ENCODE peak calls at places on chromosomes 2 and 18, in seven cellular contexts. M, N, J, D, S, Z and H are unnamed samples.

GRCh38 chr2:54444503-54444902 is 11.6 kb upstream of the SPTBN1 start:
- DNase-seq in J (no peak), S (no peak), Z (no peak), N (no peak), M (no peak), D (no peak), H (no peak)

GRCh38 chr2:217926801-217927200 is 76.0 kb downstream of the TNS1 start:
- DNase-seq in N (no peak), M (no peak), J (no peak), Z (no peak), S (no peak), D (no peak), H (no peak)

GRCh38 chr2:62884086-62884485 is 166.5 kb upstream of the OTX1 start:
- DNase-seq in Z (no peak), M (no peak), S (no peak), J (no peak), D (no peak), N (no peak), H (no peak)

GRCh38 chr2:40450066-40450841 is 1.6 kb downstream of the SLC8A1 start:
- DNase-seq in M (no peak), J (no peak), S (no peak), D (no peak), Z (no peak), N (no peak), H (no peak)

GRCh38 chr2:79887747-79888374 is 375.0 kb downstream of the CTNNA2 start:
- DNase-seq in N (peak), S (peak), Z (peak), M (peak), D (no peak), J (peak), H (peak)

GRCh38 chr2:25453199-25453903 is 111.6 kb upstream of the DNMT3A start:
- DNase-seq in D (no peak), S (no peak), J (no peak), M (no peak), Z (peak), N (no peak), H (no peak)

GRCh38 chr2:105544591-105545377 is 145.9 kb upstream of the FHL2 start:
- DNase-seq in N (no peak), D (peak), M (no peak), S (no peak), Z (no peak), J (no peak), H (no peak)

GRCh38 chr18:2495381-2495780 is 75.9 kb downstream of the METTL4 start:
- DNase-seq in M (no peak), D (no peak), S (no peak), N (no peak), J (no peak), Z (no peak), H (no peak)

GRCh38 chr2:99940963-99941362 is 201.4 kb downstream of the AFF3 start:
- DNase-seq in D (no peak), M (no peak), S (no peak), J (no peak), Z (no peak), N (no peak), H (no peak)

GRCh38 chr2:32902174-32902573 is 44.6 kb upstream of the LTBP1 start:
- DNase-seq in M (no peak), N (no peak), J (no peak), Z (no peak), S (no peak), D (no peak), H (no peak)

GRCh38 chr2:188974184-188974583 is at the start of gene COL3A1:
- DNase-seq in N (no peak), Z (no peak), M (no peak), S (no peak), J (no peak), D (no peak), H (no peak)

GRCh38 chr2:230931556-230932231 is 6.7 kb upstream of the GPR55 start:
- DNase-seq in D (no peak), S (no peak), M (no peak), N (no peak), J (no peak), Z (no peak), H (no peak)

GRCh38 chr2:96702098-96702785 is 37.6 kb downstream of the LMAN2L start:
- DNase-seq in J (no peak), M (no peak), Z (no peak), S (no peak), D (no peak), N (no peak), H (no peak)

GRCh38 chr18:13268035-13268700 is 49.6 kb downstream of the LDLRAD4 start:
- DNase-seq in J (no peak), Z (no peak), M (peak), S (no peak), N (no peak), D (no peak), H (no peak)

GRCh38 chr2:144512421-144513272 is 7.3 kb downstream of the ZEB2 start:
- DNase-seq in M (no peak), J (no peak), S (no peak), Z (no peak), D (no peak), N (no peak), H (no peak)

GRCh38 chr2:58984731-58985130 is 743.6 kb upstream of the FANCL start:
- DNase-seq in Z (peak), S (no peak), M (no peak), D (no peak), J (no peak), N (no peak), H (no peak)

GRCh38 chr2:17658251-17658843 is 95.3 kb downstream of the SMC6 start:
- DNase-seq in Z (peak), S (no peak), J (no peak), N (no peak), M (no peak), D (no peak), H (no peak)

GRCh38 chr2:173467751-173468150 is 113.1 kb downstream of the CDCA7 start:
- DNase-seq in N (no peak), D (no peak), J (no peak), S (no peak), Z (no peak), M (no peak), H (no peak)

GRCh38 chr18:49899647-49900330 is 86.5 kb upstream of the ACAA2 start:
- DNase-seq in M (peak), S (peak), D (no peak), J (no peak), N (no peak), Z (no peak), H (no peak)

GRCh38 chr2:29106241-29106640 is 9.0 kb upstream of the CLIP4 start:
- DNase-seq in Z (no peak), J (no peak), M (no peak), N (no peak), S (no peak), D (no peak), H (no peak)

GRCh38 chr18:48229445-48230052 is 179.6 kb downstream of the ZBTB7C start:
- DNase-seq in N (no peak), S (no peak), M (peak), Z (no peak), J (no peak), D (no peak), H (no peak)

GRCh38 chr2:174750923-174751441 is 13.3 kb downstream of the CHRNA1 start:
- DNase-seq in M (no peak), J (no peak), D (no peak), S (no peak), Z (peak), N (no peak), H (no peak)

GRCh38 chr2:136110528-136110927 is 7.4 kb downstream of the CXCR4 start:
- DNase-seq in J (no peak), M (no peak), S (no peak), Z (no peak), N (no peak), D (no peak), H (no peak)

GRCh38 chr2:1990724-1991123 is 246.4 kb upstream of the PXDN start:
- DNase-seq in J (no peak), M (no peak), S (no peak), Z (no peak), N (no peak), D (no peak), H (no peak)

GRCh38 chr2:83650897-83651296 is 808.2 kb downstream of the SUCLG1 start:
- DNase-seq in J (no peak), M (no peak), N (no peak), Z (no peak), D (no peak), S (no peak), H (no peak)

GRCh38 chr2:55099878-55100820 is 49.9 kb upstream of the RTN4 start:
- DNase-seq in Z (no peak), S (no peak), D (no peak), J (no peak), N (no peak), M (no peak), H (no peak)

GRCh38 chr2:235003096-235003775 is 51.4 kb downstream of the SH3BP4 start:
- DNase-seq in J (no peak), S (no peak), N (no peak), D (no peak), M (no peak), Z (no peak), H (no peak)

GRCh38 chr2:28951910-28952805 is 28.9 kb upstream of the TOGARAM2 start:
- DNase-seq in Z (no peak), D (no peak), J (no peak), M (no peak), S (peak), N (no peak), H (no peak)

GRCh38 chr2:133949595-133949994 is 304.3 kb upstream of the MGAT5 start:
- DNase-seq in Z (no peak), M (no peak), N (no peak), J (no peak), S (no peak), D (no peak), H (no peak)

GRCh38 chr2:192044496-192044895 is 150.2 kb downstream of the TMEFF2 start:
- DNase-seq in M (no peak), J (no peak), D (no peak), S (no peak), Z (no peak), N (no peak), H (no peak)

GRCh38 chr2:200761168-200761715 is 50.5 kb upstream of the BZW1 start:
- DNase-seq in D (no peak), M (no peak), Z (no peak), S (no peak), N (no peak), J (no peak), H (no peak)

GRCh38 chr2:216366777-216367465 is 5.4 kb downstream of the MARCHF4 start:
- DNase-seq in N (no peak), Z (no peak), S (no peak), J (no peak), M (no peak), D (no peak), H (no peak)

GRCh38 chr2:218990612-218991011 is 2.6 kb downstream of the CRYBA2 start:
- DNase-seq in N (no peak), J (no peak), Z (no peak), M (no peak), D (no peak), S (no peak), H (no peak)

GRCh38 chr2:85813211-85813977 is 59.6 kb downstream of the ATOH8 start:
- DNase-seq in M (no peak), S (no peak), D (no peak), N (no peak), Z (no peak), J (no peak), H (no peak)

GRCh38 chr18:44170208-44170880 is 510.3 kb upstream of the SETBP1 start:
- DNase-seq in M (no peak), S (no peak), D (no peak), J (no peak), N (no peak), Z (no peak), H (no peak)

GRCh38 chr2:45944075-45944474 is 292.6 kb downstream of the PRKCE start:
- DNase-seq in M (no peak), N (no peak), Z (no peak), D (no peak), S (no peak), J (peak), H (no peak)
- TF ChIP-seq SP1 in M (no peak), N (no peak), Z (no peak), D (no peak), S (no peak), J (peak), H (no peak)

DNA sequence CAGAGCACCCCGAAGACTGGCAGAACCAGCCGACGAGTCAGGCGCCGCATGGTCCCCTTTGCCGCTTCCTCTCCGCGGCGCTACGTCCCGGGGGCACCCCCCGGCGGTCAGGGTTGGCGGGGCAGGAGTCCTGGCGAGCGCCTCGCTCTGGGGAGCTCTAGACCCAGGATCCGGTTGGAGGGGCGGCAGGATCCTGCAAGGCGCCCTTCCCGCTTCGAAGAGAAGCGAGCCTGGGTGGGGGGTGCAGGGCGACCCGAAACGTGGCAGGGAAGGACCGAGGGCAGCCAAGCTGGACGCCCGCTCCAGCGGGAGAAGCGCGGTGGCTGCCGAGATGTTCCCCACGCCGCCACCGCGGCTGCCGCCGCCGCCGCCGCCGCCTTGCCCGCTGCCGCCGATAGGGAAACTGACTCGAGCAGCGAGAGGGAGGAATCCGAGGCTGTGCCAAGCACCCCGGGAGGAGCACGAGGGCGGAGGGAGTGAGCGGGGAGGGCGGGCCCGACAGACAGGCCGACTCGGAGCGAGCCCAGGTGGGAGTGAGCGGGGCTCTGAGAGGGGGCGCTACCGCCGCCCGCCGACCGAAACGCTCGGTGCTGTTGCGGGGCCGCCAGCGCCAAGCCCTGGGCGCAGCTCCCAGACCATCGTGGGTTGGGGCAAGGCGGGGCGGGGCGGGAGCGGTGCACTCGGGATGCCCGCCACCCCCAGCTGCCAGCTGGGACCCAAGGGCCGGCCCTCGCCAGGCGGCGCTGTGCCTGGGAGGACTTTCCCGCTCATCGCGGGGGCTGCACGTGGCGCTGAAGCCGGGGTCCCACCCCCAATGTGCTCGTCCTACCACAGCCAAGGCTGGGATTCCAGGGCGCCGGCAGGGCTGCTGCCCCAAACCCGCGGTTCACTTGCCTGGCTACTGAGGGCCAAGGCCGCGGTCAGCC is at the start of gene GALNT14:
- DNase-seq in Z (no peak), D (peak), M (peak), J (no peak), N (peak), S (no peak), H (no peak)
- TF ChIP-seq SP1 in Z (no peak), D (no peak), M (peak), J (no peak), N (no peak), S (no peak), H (no peak)

DNA sequence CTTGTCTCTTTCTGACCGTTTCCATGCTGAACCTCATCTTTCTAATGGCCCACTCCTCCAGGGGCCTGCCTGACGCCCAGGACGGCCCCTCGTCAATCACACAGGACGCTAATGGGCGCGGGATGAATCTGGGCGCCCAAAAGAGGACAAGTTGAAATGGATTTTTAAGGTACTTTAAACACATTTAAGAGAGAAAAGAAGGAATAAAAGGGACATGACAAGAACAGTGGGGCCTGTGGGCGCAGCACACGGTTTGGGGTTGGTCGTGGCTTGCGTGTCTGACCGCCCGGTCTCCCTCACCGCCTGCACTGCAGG is 607 bp upstream of the UBE2F start:
- DNase-seq in M (no peak), D (no peak), N (no peak), Z (no peak), S (no peak), J (no peak), H (no peak)
- TF ChIP-seq SP1 in M (no peak), D (no peak), N (no peak), Z (no peak), S (no peak), J (no peak), H (no peak)

GRCh38 chr18:78984941-78985784 is 5.5 kb downstream of the SALL3 start:
- DNase-seq in S (peak), M (peak), D (no peak), N (peak), Z (no peak), J (no peak), H (no peak)
- TF ChIP-seq SP1 in S (no peak), M (no peak), D (no peak), N (no peak), Z (no peak), J (no peak), H (no peak)

GRCh38 chr2:69946351-69947077 is 14.9 kb downstream of the ASPRV1 start:
- DNase-seq in Z (peak), J (peak), S (peak), D (no peak), N (no peak), M (no peak), H (peak)
- TF ChIP-seq SP1 in Z (no peak), J (peak), S (no peak), D (no peak), N (no peak), M (no peak), H (no peak)

GRCh38 chr2:160465406-160465805 is 28.2 kb downstream of the RBMS1 start:
- DNase-seq in J (no peak), N (no peak), Z (no peak), M (no peak), D (no peak), S (no peak), H (no peak)
- TF ChIP-seq SP1 in J (no peak), N (no peak), Z (no peak), M (no peak), D (no peak), S (no peak), H (no peak)

GRCh38 chr2:71716697-71717624 is 263.6 kb downstream of the DYSF start:
- DNase-seq in S (peak), M (no peak), D (no peak), Z (no peak), J (peak), N (no peak), H (no peak)
- TF ChIP-seq SP1 in S (no peak), M (no peak), D (no peak), Z (no peak), J (peak), N (no peak), H (no peak)

DNA sequence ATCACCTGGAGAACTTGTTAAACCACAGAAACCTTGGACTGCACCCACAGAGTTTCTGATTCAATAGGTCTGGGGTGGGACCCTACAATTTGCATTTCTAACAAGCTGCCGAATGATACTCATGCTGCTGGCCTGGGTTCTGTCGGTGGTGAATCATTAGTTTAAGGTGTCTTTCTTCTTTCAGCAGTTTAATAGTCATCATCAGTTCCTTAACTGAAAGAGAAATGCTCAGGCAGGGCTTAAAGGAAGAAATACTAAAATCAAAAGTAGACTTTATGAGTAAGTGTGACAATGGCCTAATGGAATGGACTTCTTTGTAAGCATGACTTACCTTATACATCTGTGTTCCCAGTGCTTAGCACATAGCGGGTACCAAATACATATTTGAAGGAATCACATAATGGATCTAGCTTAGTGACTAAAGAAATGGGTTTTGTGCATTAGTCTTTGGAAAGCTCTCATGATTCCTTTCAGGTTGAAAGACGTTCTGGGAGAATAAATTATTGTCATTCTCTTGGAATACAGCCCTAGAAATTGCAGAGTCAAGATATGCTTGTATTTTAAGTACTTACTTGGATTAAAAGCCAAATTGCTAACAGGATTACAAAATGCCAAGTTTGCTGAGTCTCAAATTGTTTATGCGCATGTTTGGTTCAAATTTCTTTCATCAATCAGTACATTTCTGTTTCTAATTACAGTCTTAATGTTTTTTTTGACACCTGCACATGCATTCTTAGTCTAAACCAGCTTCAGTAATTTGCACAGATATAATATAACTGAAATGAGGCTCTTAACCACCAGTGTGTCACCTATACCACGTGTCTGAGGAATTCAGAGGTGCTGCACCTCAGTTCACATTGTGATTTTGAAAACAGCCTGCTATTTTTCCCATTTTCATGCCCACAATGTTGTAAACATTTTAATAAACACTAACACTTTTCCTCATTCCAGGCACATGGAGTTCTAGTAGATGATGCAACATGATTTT is 220.3 kb upstream of the NRP2 start:
- DNase-seq in J (no peak), D (no peak), N (no peak), S (no peak), Z (no peak), M (no peak), H (no peak)
- TF ChIP-seq SP1 in J (no peak), D (no peak), N (no peak), S (no peak), Z (no peak), M (no peak), H (no peak)